ENCODE peak calls at places on chromosome 19, in five cellular contexts. One of them, this sample, is unnamed.

GRCh38 chr19:710767-711166 is 2.0 kb downstream of the PALM start:
- DNase-seq in fibroblast of pulmonary artery: no peak
- DNase-seq in cardiac fibroblast: no peak
- DNase-seq in GM23338: no peak
- DNase-seq in NB4: no peak
- DNase-seq in this sample: no peak

GRCh38 chr19:2129022-2129421 is 22.3 kb downstream of the AP3D1 start:
- DNase-seq in fibroblast of pulmonary artery: no peak
- DNase-seq in cardiac fibroblast: no peak
- DNase-seq in GM23338: no peak
- DNase-seq in NB4: no peak
- DNase-seq in this sample: no peak

GRCh38 chr19:49861541-49862410 is 5.6 kb downstream of the PNKP start:
- DNase-seq in fibroblast of pulmonary artery: no peak
- DNase-seq in cardiac fibroblast: no peak
- DNase-seq in GM23338: no peak
- DNase-seq in NB4: no peak
- DNase-seq in this sample: no peak

GRCh38 chr19:17114414-17114831 is 38.8 kb downstream of the MYO9B start:
- DNase-seq in fibroblast of pulmonary artery: no peak
- DNase-seq in cardiac fibroblast: no peak
- DNase-seq in GM23338: peak; percentile 86
- DNase-seq in NB4: no peak
- DNase-seq in this sample: no peak

GRCh38 chr19:50555033-50555432 is 13.2 kb downstream of the LRRC4B start:
- DNase-seq in fibroblast of pulmonary artery: no peak
- DNase-seq in cardiac fibroblast: no peak
- DNase-seq in GM23338: no peak
- DNase-seq in NB4: no peak
- DNase-seq in this sample: no peak

GRCh38 chr19:2805261-2805900 is 14.3 kb upstream of the ZNF554 start:
- DNase-seq in fibroblast of pulmonary artery: no peak
- DNase-seq in cardiac fibroblast: no peak
- DNase-seq in GM23338: no peak
- DNase-seq in NB4: no peak
- DNase-seq in this sample: no peak

GRCh38 chr19:50869479-50869878 is 3.8 kb upstream of the KLK2 start:
- DNase-seq in fibroblast of pulmonary artery: no peak
- DNase-seq in cardiac fibroblast: no peak
- DNase-seq in GM23338: no peak
- DNase-seq in NB4: no peak
- DNase-seq in this sample: no peak

GRCh38 chr19:38718747-38719543 is 25.3 kb downstream of the CAPN12 start:
- DNase-seq in fibroblast of pulmonary artery: peak; percentile 48
- DNase-seq in cardiac fibroblast: peak; percentile 80
- DNase-seq in GM23338: peak; percentile 74
- DNase-seq in NB4: no peak
- DNase-seq in this sample: no peak

DNA sequence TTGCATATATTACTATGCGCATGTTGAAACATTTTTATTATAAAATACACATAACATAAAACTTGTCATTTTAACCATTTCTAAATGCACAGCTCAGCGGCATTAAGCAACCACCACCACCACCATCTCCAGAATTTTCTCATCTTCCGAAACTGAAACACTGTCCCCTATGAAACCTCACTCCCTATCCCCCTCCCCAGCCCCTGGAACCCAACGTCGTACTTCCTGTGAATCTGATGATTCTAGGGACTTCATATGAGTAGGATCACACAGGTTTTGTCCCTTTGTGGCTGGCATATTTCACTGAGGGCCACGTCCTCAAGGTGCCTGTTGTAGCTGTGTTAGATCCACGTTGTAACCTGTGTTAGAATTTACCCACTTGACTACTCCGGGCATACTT is 716 bp upstream of the MAP2K2 start:
- DNase-seq in fibroblast of pulmonary artery: no peak
- DNase-seq in cardiac fibroblast: no peak
- DNase-seq in GM23338: peak; percentile 59
- DNase-seq in NB4: no peak
- DNase-seq in this sample: no peak
- H3K4me3 ChIP-seq in fibroblast of pulmonary artery: peak overlapping the region; percentile 88
- H3K4me3 ChIP-seq in cardiac fibroblast: peak overlapping the region; percentile 94
- H3K4me3 ChIP-seq in GM23338: peak overlapping the region; percentile 71
- H3K4me3 ChIP-seq in NB4: no peak overlapping the region
- H3K4me3 ChIP-seq in this sample: peak overlapping the region; percentile 66

GRCh38 chr19:8506402-8506957 is 4.0 kb upstream of the PRAM1 start:
- DNase-seq in fibroblast of pulmonary artery: no peak
- DNase-seq in cardiac fibroblast: no peak
- DNase-seq in GM23338: peak; percentile 75
- DNase-seq in NB4: no peak
- DNase-seq in this sample: no peak
- TF ChIP-seq CTCF in fibroblast of pulmonary artery: no peak
- TF ChIP-seq CTCF in cardiac fibroblast: no peak
- TF ChIP-seq CTCF in GM23338: peak; percentile 17
- TF ChIP-seq CTCF in NB4: no peak
- TF ChIP-seq CTCF in this sample: no peak

DNA sequence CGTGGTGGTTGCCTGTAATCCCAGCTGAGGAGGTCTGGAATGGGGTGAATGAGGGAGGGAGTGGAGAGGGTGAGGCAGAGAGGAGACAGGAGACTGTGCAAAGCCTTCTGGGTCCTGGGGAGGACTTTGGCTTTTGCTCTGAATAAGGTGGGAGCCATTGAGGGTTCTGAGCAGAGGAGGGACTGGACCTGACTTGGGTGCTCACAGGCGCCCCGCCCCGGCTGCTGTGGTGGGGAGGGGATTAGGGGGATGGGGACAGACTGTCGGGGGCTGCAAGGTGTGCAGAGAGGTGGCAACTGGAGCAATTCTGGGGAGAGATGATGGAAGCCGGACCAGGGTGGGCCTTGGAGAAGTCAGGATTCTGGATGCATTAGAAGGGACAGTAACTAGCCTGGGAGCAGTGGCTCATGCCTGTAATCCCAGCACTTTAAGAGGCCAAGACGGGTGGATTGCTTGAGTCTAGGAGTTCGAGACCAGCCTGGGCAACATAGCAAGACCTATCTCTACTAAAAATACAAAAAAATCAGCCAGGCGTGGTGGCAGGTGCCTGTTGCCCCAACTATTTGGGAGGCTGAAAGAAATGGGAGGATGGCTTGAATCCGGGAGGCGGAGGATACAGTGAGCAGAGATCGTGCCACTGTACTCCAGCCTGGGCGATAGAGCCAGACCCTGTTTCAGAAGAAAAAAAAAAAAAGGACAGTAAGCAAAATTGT is 16.1 kb upstream of the NANOS3 start:
- DNase-seq in fibroblast of pulmonary artery: no peak
- DNase-seq in cardiac fibroblast: no peak
- DNase-seq in GM23338: no peak
- DNase-seq in NB4: no peak
- DNase-seq in this sample: no peak
- H3K4me3 ChIP-seq in fibroblast of pulmonary artery: no peak overlapping the region
- H3K4me3 ChIP-seq in cardiac fibroblast: no peak overlapping the region
- H3K4me3 ChIP-seq in GM23338: no peak overlapping the region
- H3K4me3 ChIP-seq in NB4: no peak overlapping the region
- H3K4me3 ChIP-seq in this sample: no peak overlapping the region

GRCh38 chr19:48588670-48589399 is 17.7 kb upstream of the SPACA4 start:
- DNase-seq in fibroblast of pulmonary artery: peak; percentile 84
- DNase-seq in cardiac fibroblast: peak; percentile 88
- DNase-seq in GM23338: peak; percentile 97
- DNase-seq in NB4: peak; percentile 100
- DNase-seq in this sample: no peak

GRCh38 chr19:48595833-48596232 is 10.7 kb upstream of the SPACA4 start:
- DNase-seq in fibroblast of pulmonary artery: no peak
- DNase-seq in cardiac fibroblast: no peak
- DNase-seq in GM23338: no peak
- DNase-seq in NB4: peak; percentile 38
- DNase-seq in this sample: no peak

GRCh38 chr19:48587387-48587786 is 19.2 kb upstream of the SPACA4 start:
- DNase-seq in fibroblast of pulmonary artery: no peak
- DNase-seq in cardiac fibroblast: no peak
- DNase-seq in GM23338: no peak
- DNase-seq in NB4: no peak
- DNase-seq in this sample: no peak

GRCh38 chr19:48595171-48595570 is 11.4 kb upstream of the SPACA4 start:
- DNase-seq in fibroblast of pulmonary artery: no peak
- DNase-seq in cardiac fibroblast: no peak
- DNase-seq in GM23338: no peak
- DNase-seq in NB4: no peak
- DNase-seq in this sample: no peak

GRCh38 chr19:48591021-48591420 is 15.5 kb upstream of the SPACA4 start:
- DNase-seq in fibroblast of pulmonary artery: peak; percentile 30
- DNase-seq in cardiac fibroblast: peak; percentile 34
- DNase-seq in GM23338: peak; percentile 73
- DNase-seq in NB4: peak; percentile 81
- DNase-seq in this sample: no peak
- TF ChIP-seq CTCF in fibroblast of pulmonary artery: peak; percentile 13
- TF ChIP-seq CTCF in cardiac fibroblast: no peak
- TF ChIP-seq CTCF in GM23338: peak; percentile 44
- TF ChIP-seq CTCF in NB4: peak; percentile 65
- TF ChIP-seq CTCF in this sample: no peak

GRCh38 chr19:33904681-33905080 is 108.0 kb downstream of the KCTD15 start:
- DNase-seq in fibroblast of pulmonary artery: peak; percentile 39
- DNase-seq in cardiac fibroblast: peak; percentile 67
- DNase-seq in GM23338: peak; percentile 64
- DNase-seq in NB4: no peak
- DNase-seq in this sample: no peak

GRCh38 chr19:33903489-33903850 is 106.8 kb downstream of the KCTD15 start:
- DNase-seq in fibroblast of pulmonary artery: no peak
- DNase-seq in cardiac fibroblast: no peak
- DNase-seq in GM23338: no peak
- DNase-seq in NB4: no peak
- DNase-seq in this sample: no peak

GRCh38 chr19:33905937-33906577 is 109.4 kb downstream of the KCTD15 start:
- DNase-seq in fibroblast of pulmonary artery: no peak
- DNase-seq in cardiac fibroblast: peak; percentile 59
- DNase-seq in GM23338: peak; percentile 89
- DNase-seq in NB4: no peak
- DNase-seq in this sample: no peak

GRCh38 chr19:33905473-33905936 is 108.8 kb downstream of the KCTD15 start:
- DNase-seq in fibroblast of pulmonary artery: no peak
- DNase-seq in cardiac fibroblast: peak; percentile 19
- DNase-seq in GM23338: peak; percentile 68
- DNase-seq in NB4: no peak
- DNase-seq in this sample: no peak

DNA sequence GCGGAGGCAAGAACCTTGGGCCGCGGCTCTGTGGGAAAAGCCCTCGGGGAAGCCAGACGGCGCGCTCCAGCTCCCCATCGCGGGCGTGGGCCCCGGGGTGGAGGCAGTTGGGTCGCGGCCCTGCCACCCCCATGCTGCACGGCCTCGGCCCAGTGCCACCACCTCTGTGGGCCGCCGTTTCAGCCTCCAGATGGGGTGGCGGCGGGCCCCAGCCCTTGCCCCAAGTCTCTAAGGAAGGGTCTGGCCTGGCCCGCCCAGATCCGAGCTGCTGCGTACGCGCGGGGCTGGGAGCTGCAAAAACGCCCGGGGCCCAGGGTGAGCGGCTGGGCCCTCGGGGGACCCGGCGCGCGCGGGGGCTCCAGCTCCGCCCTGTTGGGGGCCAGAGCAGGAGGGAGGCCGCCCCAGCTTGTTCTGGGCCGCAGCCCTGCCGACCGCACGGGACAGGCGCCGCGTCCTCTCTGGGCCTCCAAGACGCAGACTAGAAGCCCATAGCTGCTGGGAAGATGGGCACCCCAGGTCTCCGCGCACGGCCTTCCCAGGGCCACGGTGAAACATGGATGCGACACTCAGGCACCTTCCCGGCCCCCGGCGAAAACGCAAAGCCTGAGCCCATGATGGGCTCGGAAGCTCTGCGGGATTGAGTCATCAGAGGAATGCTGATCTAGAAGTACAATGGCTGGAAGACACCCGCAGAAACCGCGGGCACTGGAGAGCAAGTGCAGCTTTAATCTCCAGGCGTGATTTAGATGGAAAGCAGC is 110.1 kb downstream of the KCTD15 start:
- DNase-seq in fibroblast of pulmonary artery: peak; percentile 46
- DNase-seq in cardiac fibroblast: peak; percentile 15
- DNase-seq in GM23338: peak; percentile 74
- DNase-seq in NB4: no peak
- DNase-seq in this sample: no peak
- H3K4me3 ChIP-seq in fibroblast of pulmonary artery: no peak overlapping the region
- H3K4me3 ChIP-seq in cardiac fibroblast: peak overlapping the region; percentile 47
- H3K4me3 ChIP-seq in GM23338: peak overlapping the region; percentile 76
- H3K4me3 ChIP-seq in NB4: no peak overlapping the region
- H3K4me3 ChIP-seq in this sample: no peak overlapping the region

GRCh38 chr19:16025108-16026101 is 50.9 kb upstream of the TPM4 start:
- DNase-seq in fibroblast of pulmonary artery: peak; percentile 61
- DNase-seq in cardiac fibroblast: peak; percentile 67
- DNase-seq in GM23338: peak; percentile 52
- DNase-seq in NB4: peak; percentile 48
- DNase-seq in this sample: peak; percentile 16
- TF ChIP-seq CTCF in fibroblast of pulmonary artery: peak; percentile 61
- TF ChIP-seq CTCF in cardiac fibroblast: peak; percentile 81
- TF ChIP-seq CTCF in GM23338: no peak
- TF ChIP-seq CTCF in NB4: peak; percentile 38
- TF ChIP-seq CTCF in this sample: peak; percentile 77

This sample was measured in AG09309.